ENCODE peak calls at places on chromosomes 1 and 21, in nine cellular contexts. E, P, A, C, W, B, G, N and O are unnamed samples.

GRCh38 chr1:108482708-108483107 is 32.6 kb downstream of the NBPF6 start:
- DNase-seq in E (no peak), P (no peak), A (no peak), C (no peak), W (no peak), B (no peak), G (peak; percentile 10), N (no peak), O (no peak)

GRCh38 chr21:29953072-29953471 is 13.3 kb upstream of the GRIK1 start:
- DNase-seq in E (no peak), P (no peak), A (no peak), C (no peak), W (no peak), B (no peak), G (no peak), N (no peak), O (no peak)

GRCh38 chr21:36319767-36320420 is at the start of gene MORC3:
- DNase-seq in E (peak; percentile 97), P (peak; percentile 95), A (peak; percentile 96), C (peak; percentile 98), W (peak; percentile 96), B (peak; percentile 94), G (peak; percentile 100), N (peak; percentile 95), O (peak; percentile 91)

GRCh38 chr1:19169642-19170041 is 40.4 kb downstream of the UBR4 start:
- DNase-seq in E (no peak), P (no peak), A (no peak), C (no peak), W (no peak), B (peak; percentile 13), G (no peak), N (no peak), O (no peak)

GRCh38 chr1:203507227-203507626 is 13.3 kb downstream of the OPTC start:
- DNase-seq in E (no peak), P (no peak), A (no peak), C (no peak), W (no peak), B (no peak), G (peak; percentile 33), N (peak; percentile 93), O (no peak)

GRCh38 chr21:35559881-35560280 is 500.4 kb downstream of the SETD4 start:
- DNase-seq in E (no peak), P (no peak), A (no peak), C (no peak), W (no peak), B (no peak), G (no peak), N (no peak), O (no peak)

GRCh38 chr1:38992450-38993111 is 1.5 kb downstream of the AKIRIN1 start:
- DNase-seq in E (no peak), P (no peak), A (peak; percentile 36), C (no peak), W (no peak), B (no peak), G (peak; percentile 31), N (no peak), O (no peak)

GRCh38 chr1:117095237-117095636 is 26.3 kb downstream of the TRIM45 start:
- DNase-seq in E (no peak), P (no peak), A (no peak), C (no peak), W (no peak), B (no peak), G (no peak), N (no peak), O (no peak)

GRCh38 chr21:46014828-46015227 is 33.3 kb downstream of the COL6A1 start:
- DNase-seq in E (no peak), P (no peak), A (no peak), C (no peak), W (no peak), B (no peak), G (no peak), N (no peak), O (no peak)

GRCh38 chr21:41750051-41750450 is 16.8 kb downstream of the RIPK4 start:
- DNase-seq in E (no peak), P (no peak), A (no peak), C (no peak), W (peak; percentile 31), B (no peak), G (no peak), N (peak; percentile 73), O (no peak)

GRCh38 chr21:40936771-40937261 is 89.9 kb upstream of the DSCAM start:
- DNase-seq in E (no peak), P (no peak), A (no peak), C (no peak), W (no peak), B (no peak), G (no peak), N (no peak), O (no peak)

GRCh38 chr1:18738617-18739016 is 108.0 kb downstream of the PAX7 start:
- DNase-seq in E (no peak), P (no peak), A (no peak), C (no peak), W (no peak), B (no peak), G (no peak), N (no peak), O (no peak)